ENCODE peak calls at places on chromosomes 7 and 10, in eight cellular contexts. F, O, M, W, K, G, B and H are unnamed samples.

GRCh38 chr7:92778972-92779371 is 57.4 kb downstream of the CDK6 start:
- DNase-seq in O (no peak), F (no peak), M (peak; percentile 30), G (no peak), W (no peak), K (no peak), B (no peak), H (no peak)

GRCh38 chr7:50856821-50857220 is 74.1 kb upstream of the GRB10 start:
- DNase-seq in G (no peak), F (no peak), M (no peak), K (no peak), W (peak; percentile 11), B (no peak), O (no peak), H (no peak)

GRCh38 chr10:97182327-97182990 is 3.3 kb downstream of the SLIT1 start:
- DNase-seq in W (no peak), O (no peak), M (no peak), F (no peak), K (no peak), G (no peak), B (no peak), H (peak; percentile 33)

GRCh38 chr10:28269842-28270456 is 32.9 kb downstream of the MPP7 start:
- DNase-seq in W (no peak), G (no peak), K (no peak), F (no peak), M (no peak), B (no peak), O (no peak), H (no peak)

GRCh38 chr10:110171032-110171431 is 36.4 kb upstream of the MXI1 start:
- DNase-seq in G (no peak), F (no peak), B (no peak), K (peak; percentile 24), M (no peak), O (no peak), W (no peak), H (peak; percentile 20)

GRCh38 chr7:158782638-158783490 is 46.4 kb downstream of the ESYT2 start:
- DNase-seq in O (no peak), W (no peak), K (no peak), B (peak; percentile 80), G (no peak), M (peak; percentile 41), F (peak; percentile 30), H (no peak)

GRCh38 chr7:43700059-43700501 is 29.2 kb downstream of the COA1 start:
- DNase-seq in F (peak; percentile 28), M (no peak), O (peak; percentile 31), W (no peak), B (peak; percentile 69), G (no peak), K (no peak), H (no peak)

GRCh38 chr10:102065561-102066420 is 642 bp downstream of the HPS6 start:
- DNase-seq in O (no peak), W (peak; percentile 34), G (peak; percentile 9), K (no peak), F (no peak), M (peak; percentile 35), B (no peak), H (no peak)

GRCh38 chr7:127585044-127585953 is at the start of gene GCC1:
- DNase-seq in O (peak; percentile 82), W (peak; percentile 95), G (peak; percentile 89), B (peak; percentile 94), M (peak; percentile 95), F (peak; percentile 98), K (peak; percentile 98), H (peak; percentile 98)

GRCh38 chr7:130419652-130420051 is 21.2 kb downstream of the CEP41 start:
- DNase-seq in B (no peak), M (no peak), F (no peak), W (no peak), K (no peak), O (no peak), G (no peak), H (no peak)

GRCh38 chr7:123961731-123962130 is 36.7 kb downstream of the SPAM1 start:
- DNase-seq in F (no peak), G (no peak), M (no peak), B (no peak), K (no peak), W (no peak), O (no peak), H (no peak)

GRCh38 chr10:93680414-93681047 is 21.9 kb downstream of the FRA10AC1 start:
- DNase-seq in M (no peak), B (peak; percentile 77), G (no peak), F (no peak), K (no peak), W (no peak), O (peak; percentile 34), H (no peak)

GRCh38 chr10:129579228-129579627 is 112.2 kb downstream of the MGMT start:
- DNase-seq in G (no peak), K (no peak), M (no peak), B (no peak), F (no peak), W (no peak), O (no peak), H (no peak)

GRCh38 chr7:12635830-12636229 is 51.6 kb upstream of the ARL4A start:
- DNase-seq in B (no peak), W (no peak), M (peak; percentile 10), G (peak; percentile 43), O (no peak), F (no peak), K (no peak), H (no peak)

GRCh38 chr7:95396136-95397032 is at the start of gene PON3:
- DNase-seq in F (peak; percentile 76), W (peak; percentile 27), O (peak; percentile 22), K (no peak), G (no peak), M (peak; percentile 48), B (peak; percentile 26), H (peak; percentile 72)

GRCh38 chr7:43053968-43054367 is 58.5 kb upstream of the HECW1 start:
- DNase-seq in W (no peak), B (no peak), O (no peak), F (no peak), M (no peak), K (no peak), G (no peak), H (no peak)

GRCh38 chr7:77710861-77711260 is 14.6 kb downstream of the RSBN1L start:
- DNase-seq in F (peak; percentile 44), M (no peak), G (no peak), B (no peak), O (no peak), K (peak; percentile 39), W (no peak), H (no peak)

GRCh38 chr10:5364916-5365434 is at the start of gene UCN3:
- DNase-seq in F (no peak), K (no peak), O (no peak), M (no peak), W (no peak), G (no peak), B (no peak), H (no peak)

GRCh38 chr7:122312789-122313188 is 8.2 kb upstream of the FEZF1 start:
- DNase-seq in K (no peak), M (no peak), W (no peak), F (no peak), O (no peak), G (no peak), B (no peak), H (no peak)

GRCh38 chr7:122307228-122307619 is 2.7 kb upstream of the FEZF1 start:
- DNase-seq in M (no peak), K (no peak), W (no peak), B (no peak), F (no peak), G (no peak), O (no peak), H (no peak)

GRCh38 chr7:122311280-122311679 is 6.7 kb upstream of the FEZF1 start:
- DNase-seq in M (no peak), K (no peak), G (no peak), F (no peak), B (no peak), O (no peak), W (no peak), H (no peak)

GRCh38 chr7:122311719-122312118 is 7.2 kb upstream of the FEZF1 start:
- DNase-seq in G (no peak), F (no peak), O (no peak), M (no peak), B (no peak), K (no peak), W (no peak), H (no peak)

GRCh38 chr7:122310119-122311021 is 5.8 kb upstream of the FEZF1 start:
- DNase-seq in B (peak; percentile 38), M (no peak), K (no peak), W (no peak), F (no peak), O (no peak), G (no peak), H (no peak)
- TF ChIP-seq POLR2AphosphoS5 in B (no peak), M (no peak), K (no peak), W (no peak), F (no peak), O (no peak), G (no peak), H (no peak)

DNA sequence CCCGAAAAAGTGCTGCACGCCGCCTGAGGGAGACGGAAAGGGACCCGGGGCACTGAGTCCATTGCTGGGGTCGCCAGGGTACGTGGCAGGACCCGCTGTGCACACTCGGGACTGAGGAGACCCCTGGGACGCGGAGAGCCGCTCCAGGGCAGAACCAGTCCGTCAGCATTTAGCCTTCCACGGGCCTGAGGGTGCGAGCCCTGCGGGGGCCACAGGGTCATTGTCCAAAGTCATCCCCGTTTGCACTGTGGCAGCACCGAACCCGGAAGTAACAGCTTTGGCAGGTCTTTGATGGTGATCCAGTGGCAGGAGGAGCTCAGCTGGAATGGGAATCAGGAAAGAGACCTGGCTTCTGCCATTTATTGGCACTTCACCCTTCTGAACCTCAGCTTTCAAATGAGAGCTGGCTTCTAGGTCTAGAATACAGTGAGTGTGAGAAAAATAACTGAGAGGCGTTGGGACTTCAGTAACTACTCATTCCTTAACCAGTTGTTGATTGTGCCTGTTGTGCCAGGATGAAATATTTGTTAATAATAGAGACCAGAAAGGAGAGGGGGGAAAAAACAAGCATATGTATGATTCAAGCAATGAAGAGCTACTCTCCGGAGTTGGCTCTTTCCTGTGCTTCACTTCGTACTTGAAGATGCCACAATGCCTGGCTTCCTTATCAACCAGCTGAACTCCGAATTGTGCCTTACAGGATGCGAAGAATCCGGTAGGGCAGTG is 792 bp upstream of the ARHGAP12 start:
- DNase-seq in O (no peak), M (peak; percentile 77), G (peak; percentile 59), B (peak; percentile 62), K (no peak), W (peak; percentile 75), F (peak; percentile 72), H (peak; percentile 91)
- TF ChIP-seq POLR2A in O (peak; percentile 7), M (no peak), G (no peak), B (no peak), K (no peak), W (no peak), F (peak; percentile 21), H (no peak)

DNA sequence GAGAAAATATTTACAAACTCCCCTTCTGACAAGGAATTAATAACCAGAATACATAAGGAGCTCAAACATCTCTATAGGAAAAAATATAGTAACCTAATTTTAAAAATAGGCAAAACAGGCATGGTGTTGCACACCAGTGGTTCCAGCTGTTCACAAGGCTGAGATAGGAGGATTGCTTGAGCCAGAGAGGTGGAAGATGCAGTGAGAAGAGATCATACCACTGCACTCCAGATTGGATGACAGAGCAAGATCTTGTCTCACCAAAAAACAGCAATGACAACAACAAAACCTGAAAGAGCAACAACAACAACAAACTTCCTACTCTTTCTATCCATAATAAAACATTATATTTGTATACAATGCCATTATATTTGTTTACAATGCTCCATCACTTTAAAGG is 304.4 kb upstream of the CNTNAP2 start:
- DNase-seq in B (no peak), O (no peak), F (no peak), K (no peak), W (no peak), M (no peak), G (no peak), H (no peak)
- TF ChIP-seq CTCF in B (no peak), O (no peak), F (no peak), K (no peak), W (no peak), M (no peak), G (no peak), H (no peak)

GRCh38 chr10:95796504-95796903 is 40.5 kb downstream of the ENTPD1 start:
- DNase-seq in B (no peak), O (no peak), G (no peak), K (no peak), W (no peak), F (no peak), M (no peak), H (no peak)
- TF ChIP-seq POLR2AphosphoS5 in B (no peak), O (no peak), G (no peak), K (no peak), W (no peak), F (no peak), M (no peak), H (no peak)